ENCODE peak calls at places on chromosomes 5 and 9, in six cellular contexts. U is HepG2, D is heart left ventricle, A is adrenal gland, W is cardiac muscle cell, P is aorta. F is an unnamed sample.

GRCh38 chr5:154273028-154273617 is 82.6 kb downstream of the GALNT10 start:
- DNase-seq in P (no peak), U (no peak), W (peak; percentile 78), D (peak; percentile 29), A (peak; percentile 28), F (peak; percentile 44)

GRCh38 chr9:87599901-87600610 is 102.4 kb downstream of the DAPK1 start:
- DNase-seq in D (no peak), A (no peak), U (peak; percentile 73), W (peak; percentile 92), P (no peak), F (no peak)

GRCh38 chr9:136566899-136567298 is 21.1 kb upstream of the NOTCH1 start:
- DNase-seq in P (no peak), W (peak; percentile 59), A (peak; percentile 64), D (peak; percentile 66), U (no peak), F (no peak)

GRCh38 chr9:85040141-85040540 is 370.6 kb downstream of the NTRK2 start:
- DNase-seq in D (no peak), P (no peak), U (no peak), A (no peak), W (no peak), F (no peak)

GRCh38 chr5:40654377-40655006 is 25.2 kb upstream of the PTGER4 start:
- DNase-seq in P (no peak), A (no peak), W (no peak), U (no peak), D (no peak), F (no peak)

GRCh38 chr5:104170906-104171305 is 608.3 kb upstream of the NUDT12 start:
- DNase-seq in W (peak; percentile 41), P (no peak), D (no peak), A (no peak), U (no peak), F (no peak)

GRCh38 chr5:91357012-91357634 is 26.0 kb downstream of the ARRDC3 start:
- DNase-seq in A (no peak), D (no peak), U (no peak), P (no peak), W (no peak), F (no peak)

GRCh38 chr5:126587551-126588390 is 7.2 kb downstream of the ALDH7A1 start:
- DNase-seq in P (no peak), U (no peak), A (peak; percentile 66), W (no peak), D (no peak), F (no peak)

GRCh38 chr9:136798708-136799078 is 2.6 kb downstream of the CCDC183 start:
- DNase-seq in A (no peak), D (no peak), P (peak; percentile 57), U (no peak), W (no peak), F (no peak)

GRCh38 chr5:14744296-14745187 is 80.0 kb downstream of the OTULIN start:
- DNase-seq in U (peak; percentile 41), A (no peak), P (no peak), W (no peak), D (no peak), F (no peak)

GRCh38 chr9:37529111-37529510 is 43.4 kb downstream of the POLR1E start:
- DNase-seq in W (no peak), D (no peak), P (no peak), A (no peak), U (no peak), F (no peak)

GRCh38 chr5:80284720-80285119 is 28.9 kb upstream of the SERINC5 start:
- DNase-seq in W (no peak), P (no peak), A (no peak), U (no peak), D (no peak), F (no peak)

GRCh38 chr5:83029912-83030311 is 47.3 kb downstream of the TMEM167A start:
- DNase-seq in D (no peak), P (no peak), A (no peak), W (peak; percentile 40), U (no peak), F (no peak)

GRCh38 chr9:89372230-89372816 is 54.0 kb downstream of the SECISBP2 start:
- DNase-seq in D (no peak), A (no peak), U (no peak), P (no peak), W (no peak), F (no peak)

GRCh38 chr9:96514825-96515218 is 64.9 kb downstream of the HABP4 start:
- DNase-seq in D (no peak), A (no peak), U (no peak), P (no peak), W (no peak), F (no peak)

GRCh38 chr5:77012601-77013000 is 17.6 kb upstream of the AGGF1 start:
- DNase-seq in W (no peak), U (no peak), A (no peak), P (no peak), D (no peak), F (no peak)

GRCh38 chr5:135438712-135439111 is 8.4 kb downstream of the DCANP1 start:
- DNase-seq in D (no peak), P (no peak), A (peak; percentile 5), U (no peak), W (no peak), F (no peak)

GRCh38 chr9:131590449-131590848 is 45.1 kb downstream of the PRRT1B start:
- DNase-seq in U (no peak), W (no peak), D (no peak), P (peak; percentile 67), A (no peak), F (no peak)

GRCh38 chr5:99771296-99771695 is 763.9 kb upstream of the FAM174A start:
- DNase-seq in W (no peak), U (no peak), A (no peak), D (no peak), P (no peak), F (no peak)

GRCh38 chr9:135814421-135814820 is 92.9 kb downstream of the CAMSAP1 start:
- DNase-seq in U (no peak), D (no peak), W (no peak), A (no peak), P (peak; percentile 63), F (no peak)

GRCh38 chr5:478355-478981 is 35.5 kb downstream of the EXOC3 start:
- DNase-seq in U (no peak), A (no peak), P (no peak), D (no peak), W (no peak), F (no peak)

GRCh38 chr5:479566-480319 is 36.8 kb downstream of the EXOC3 start:
- DNase-seq in D (no peak), P (no peak), A (no peak), U (no peak), W (no peak), F (no peak)

GRCh38 chr5:477871-478270 is 34.9 kb downstream of the EXOC3 start:
- DNase-seq in W (no peak), A (no peak), D (no peak), P (no peak), U (no peak), F (no peak)

GRCh38 chr5:477247-477646 is 34.3 kb downstream of the EXOC3 start:
- DNase-seq in A (no peak), U (no peak), W (no peak), P (peak; percentile 67), D (no peak), F (no peak)

DNA sequence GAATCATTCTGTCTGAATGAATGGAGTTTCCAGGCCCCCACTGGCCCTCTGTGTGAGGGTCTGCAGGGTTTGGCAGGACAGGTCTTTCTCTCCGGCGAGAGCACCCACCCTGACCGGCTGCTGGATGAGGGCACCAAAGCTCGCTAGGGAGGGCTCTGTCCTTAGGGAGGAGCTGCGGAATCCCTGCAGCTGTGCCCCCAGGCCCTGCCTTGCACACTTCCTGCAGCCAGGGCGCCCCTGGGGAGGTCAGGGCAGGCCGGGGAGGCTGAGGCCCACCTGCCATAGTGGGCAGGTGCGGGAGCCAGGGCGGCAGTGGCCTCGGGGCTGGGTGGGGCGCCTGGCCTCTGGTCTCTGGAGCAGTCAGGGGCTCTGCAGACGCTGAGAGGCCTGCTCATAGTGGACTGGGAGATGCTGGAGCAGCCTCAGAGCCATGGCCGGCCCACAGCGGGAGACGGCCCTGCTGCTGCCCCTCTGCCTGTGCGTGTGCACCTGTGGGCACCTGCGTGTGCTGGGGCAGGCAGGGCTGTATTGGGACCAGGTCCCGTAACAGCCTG is 36.1 kb downstream of the EXOC3 start:
- DNase-seq in A (no peak), W (no peak), D (no peak), U (no peak), P (no peak), F (no peak)
- H3K27me3 ChIP-seq in A (peaks cover 50% of the 10 kb centered on the region), W (peaks cover 18% of the 10 kb centered on the region), D (peaks cover 57% of the 10 kb centered on the region), U (peaks cover 87% of the 10 kb centered on the region), P (no peaks in the 10 kb centered on the region), F (peaks cover 7% of the 10 kb centered on the region)

GRCh38 chr5:116380615-116381014 is 194.0 kb downstream of the SEMA6A start:
- DNase-seq in W (no peak), A (no peak), P (no peak), D (no peak), U (no peak), F (no peak)

GRCh38 chr5:116375926-116376325 is 198.7 kb downstream of the SEMA6A start:
- DNase-seq in U (no peak), W (no peak), A (no peak), P (no peak), D (no peak), F (no peak)

GRCh38 chr5:116377276-116378006 is 197.2 kb downstream of the SEMA6A start:
- DNase-seq in W (no peak), U (no peak), D (no peak), P (no peak), A (no peak), F (no peak)

GRCh38 chr5:116379306-116379705 is 195.3 kb downstream of the SEMA6A start:
- DNase-seq in A (no peak), D (no peak), P (no peak), U (no peak), W (no peak), F (no peak)

DNA sequence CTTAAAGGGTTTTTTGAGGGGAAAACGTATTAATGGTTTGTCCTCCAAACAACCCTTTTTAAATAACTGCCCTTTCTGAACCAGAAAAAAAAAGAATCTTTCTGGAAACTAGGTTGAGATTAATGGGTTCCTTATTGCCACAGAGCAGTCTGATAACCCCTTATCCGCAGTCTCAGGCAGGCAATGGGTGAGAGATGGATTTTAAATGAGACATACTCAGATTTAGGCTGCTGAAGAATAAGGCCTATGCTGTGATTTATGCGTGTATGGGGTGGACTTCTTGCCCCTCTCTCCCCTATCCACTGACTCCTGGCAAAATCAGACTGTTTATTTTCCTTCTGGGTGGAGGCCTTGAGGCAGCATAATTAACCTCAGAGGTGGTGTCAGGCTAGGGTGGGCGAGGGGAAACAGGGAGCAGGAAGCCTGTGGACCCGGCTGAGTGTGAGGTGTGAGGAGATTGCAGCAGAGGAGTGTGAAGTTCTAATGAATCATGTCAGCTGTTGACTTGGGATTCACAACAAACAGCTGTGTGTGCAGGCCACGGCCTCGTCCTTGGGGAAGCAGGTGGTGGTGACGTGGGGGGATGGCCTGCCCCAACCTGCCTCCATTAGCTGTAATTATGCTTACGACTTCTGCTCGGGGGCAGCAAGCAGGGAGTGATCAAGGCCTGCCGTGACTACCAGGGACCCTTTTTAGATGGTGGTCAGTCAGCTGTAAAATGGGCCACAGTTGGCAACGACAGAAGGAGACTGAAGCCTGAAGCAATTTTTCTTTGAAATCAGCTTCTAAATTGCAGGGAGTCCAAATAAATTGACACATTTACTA is 196.4 kb downstream of the SEMA6A start:
- DNase-seq in P (no peak), A (no peak), W (no peak), D (no peak), U (no peak), F (no peak)
- H3K27ac ChIP-seq in P (no peak overlapping the region), A (no peak overlapping the region), W (no peak overlapping the region), D (no peak overlapping the region), U (no peak overlapping the region), F (no peak overlapping the region)

GRCh38 chr5:1210832-1211251 is 9.4 kb downstream of the SLC6A19 start:
- DNase-seq in U (no peak), P (peak; percentile 66), A (no peak), D (no peak), W (no peak), F (no peak)
- H3K27me3 ChIP-seq in U (peaks cover 41% of the 10 kb centered on the region), P (no peaks in the 10 kb centered on the region), A (no peaks in the 10 kb centered on the region), D (no peaks in the 10 kb centered on the region), W (no peaks in the 10 kb centered on the region), F (no peaks in the 10 kb centered on the region)

GRCh38 chr5:172530835-172531703 is 76.7 kb upstream of the SH3PXD2B start:
- DNase-seq in W (no peak), A (no peak), P (no peak), D (no peak), U (no peak), F (peak; percentile 15)
- H3K27ac ChIP-seq in W (no peak overlapping the region), A (no peak overlapping the region), P (no peak overlapping the region), D (peak overlapping the region; percentile 57), U (no peak overlapping the region), F (no peak overlapping the region)